ENCODE peak calls at places on chromosomes 7 and 10, in four cellular contexts. One of them, this sample, is unnamed.

GRCh38 chr10:3803884-3804741 is 19.1 kb upstream of the KLF6 start:
- DNase-seq in neuronal stem cell: no peak
- DNase-seq in Right ventricle myocardium inferior: no peak
- DNase-seq in progenitor cell of endocrine pancreas: no peak
- DNase-seq in this sample: no peak

GRCh38 chr7:104928721-104929400 is 85.1 kb upstream of the KMT2E start:
- DNase-seq in neuronal stem cell: no peak
- DNase-seq in Right ventricle myocardium inferior: no peak
- DNase-seq in progenitor cell of endocrine pancreas: no peak
- DNase-seq in this sample: no peak

GRCh38 chr10:5501976-5502902 is 2.9 kb upstream of the CALML5 start:
- DNase-seq in neuronal stem cell: no peak
- DNase-seq in Right ventricle myocardium inferior: no peak
- DNase-seq in progenitor cell of endocrine pancreas: no peak
- DNase-seq in this sample: no peak

GRCh38 chr10:91239789-91240188 is 19.3 kb downstream of the PCGF5 start:
- DNase-seq in neuronal stem cell: no peak
- DNase-seq in Right ventricle myocardium inferior: no peak
- DNase-seq in progenitor cell of endocrine pancreas: no peak
- DNase-seq in this sample: no peak

GRCh38 chr7:106372121-106372520 is 87.3 kb upstream of the NAMPT start:
- DNase-seq in neuronal stem cell: no peak
- DNase-seq in Right ventricle myocardium inferior: no peak
- DNase-seq in progenitor cell of endocrine pancreas: no peak
- DNase-seq in this sample: no peak

GRCh38 chr10:12397147-12397896 is 48.0 kb downstream of the CAMK1D start:
- DNase-seq in neuronal stem cell: no peak
- DNase-seq in Right ventricle myocardium inferior: no peak
- DNase-seq in progenitor cell of endocrine pancreas: no peak
- DNase-seq in this sample: no peak

GRCh38 chr10:92758594-92758993 is 68.8 kb downstream of the HHEX start:
- DNase-seq in neuronal stem cell: no peak
- DNase-seq in Right ventricle myocardium inferior: no peak
- DNase-seq in progenitor cell of endocrine pancreas: no peak
- DNase-seq in this sample: no peak

GRCh38 chr7:117350027-117350426 is 27.2 kb upstream of the WNT2 start:
- DNase-seq in neuronal stem cell: no peak
- DNase-seq in Right ventricle myocardium inferior: no peak
- DNase-seq in progenitor cell of endocrine pancreas: no peak
- DNase-seq in this sample: no peak

GRCh38 chr10:53223846-53224245 is 451.3 kb upstream of the MBL2 start:
- DNase-seq in neuronal stem cell: peak
- DNase-seq in Right ventricle myocardium inferior: no peak
- DNase-seq in progenitor cell of endocrine pancreas: no peak
- DNase-seq in this sample: no peak

GRCh38 chr7:105682331-105683070 is 101.2 kb upstream of the EFCAB10 start:
- DNase-seq in neuronal stem cell: no peak
- DNase-seq in Right ventricle myocardium inferior: no peak
- DNase-seq in progenitor cell of endocrine pancreas: no peak
- DNase-seq in this sample: no peak

GRCh38 chr7:119413314-119413805 is 859.6 kb upstream of the KCND2 start:
- DNase-seq in neuronal stem cell: no peak
- DNase-seq in Right ventricle myocardium inferior: no peak
- DNase-seq in progenitor cell of endocrine pancreas: no peak
- DNase-seq in this sample: no peak

GRCh38 chr10:103507235-103508191 is 14.0 kb downstream of the NEURL1 start:
- DNase-seq in neuronal stem cell: no peak
- DNase-seq in Right ventricle myocardium inferior: no peak
- DNase-seq in progenitor cell of endocrine pancreas: no peak
- DNase-seq in this sample: no peak

GRCh38 chr10:101897633-101898032 is 54.0 kb upstream of the KCNIP2 start:
- DNase-seq in neuronal stem cell: no peak
- DNase-seq in Right ventricle myocardium inferior: no peak
- DNase-seq in progenitor cell of endocrine pancreas: no peak
- DNase-seq in this sample: no peak

GRCh38 chr10:125265579-125265955 is 105.2 kb upstream of the CTBP2 start:
- DNase-seq in neuronal stem cell: no peak
- DNase-seq in Right ventricle myocardium inferior: no peak
- DNase-seq in progenitor cell of endocrine pancreas: no peak
- DNase-seq in this sample: no peak

GRCh38 chr10:6161913-6162312 is 40.8 kb upstream of the PFKFB3 start:
- DNase-seq in neuronal stem cell: no peak
- DNase-seq in Right ventricle myocardium inferior: no peak
- DNase-seq in progenitor cell of endocrine pancreas: no peak
- DNase-seq in this sample: no peak

GRCh38 chr7:77855371-77856083 is 57.0 kb downstream of the PHTF2 start:
- DNase-seq in neuronal stem cell: no peak
- DNase-seq in Right ventricle myocardium inferior: peak
- DNase-seq in progenitor cell of endocrine pancreas: no peak
- DNase-seq in this sample: no peak

GRCh38 chr7:42624471-42624870 is 287.4 kb downstream of the C7orf25 start:
- DNase-seq in neuronal stem cell: no peak
- DNase-seq in Right ventricle myocardium inferior: no peak
- DNase-seq in progenitor cell of endocrine pancreas: no peak
- DNase-seq in this sample: no peak

GRCh38 chr7:44235582-44236332 is 35.0 kb downstream of the YKT6 start:
- DNase-seq in neuronal stem cell: no peak
- DNase-seq in Right ventricle myocardium inferior: no peak
- DNase-seq in progenitor cell of endocrine pancreas: no peak
- DNase-seq in this sample: no peak

GRCh38 chr7:118183254-118183585 is 744 bp upstream of the LSM8 start:
- DNase-seq in neuronal stem cell: no peak
- DNase-seq in Right ventricle myocardium inferior: no peak
- DNase-seq in progenitor cell of endocrine pancreas: no peak
- DNase-seq in this sample: no peak

GRCh38 chr7:125828153-125828690 is 898.6 kb upstream of the POT1 start:
- DNase-seq in neuronal stem cell: no peak
- DNase-seq in Right ventricle myocardium inferior: no peak
- DNase-seq in progenitor cell of endocrine pancreas: no peak
- DNase-seq in this sample: no peak

GRCh38 chr7:108454674-108455523 is 1.3 kb downstream of the NRCAM start:
- DNase-seq in neuronal stem cell: no peak
- DNase-seq in Right ventricle myocardium inferior: no peak
- DNase-seq in progenitor cell of endocrine pancreas: peak
- DNase-seq in this sample: no peak